ENCODE peak calls at places on chromosome X, in seven cellular contexts. One of them, this sample, is unnamed.

GRCh38 chrX:140548985-140549384 is 44.1 kb upstream of the SOX3 start:
- DNase-seq in T-helper 17 cell: no peak
- DNase-seq in WERI-Rb-1: no peak
- DNase-seq in AG09309: no peak
- DNase-seq in uterus: no peak
- DNase-seq in right lobe of liver: no peak
- DNase-seq in NCI-H2081: no peak
- DNase-seq in this sample: no peak

GRCh38 chrX:69179380-69179911 is 14.2 kb upstream of the PJA1 start:
- DNase-seq in T-helper 17 cell: no peak
- DNase-seq in WERI-Rb-1: peak; percentile 50
- DNase-seq in AG09309: no peak
- DNase-seq in uterus: peak; percentile 67
- DNase-seq in right lobe of liver: no peak
- DNase-seq in NCI-H2081: peak; percentile 63
- DNase-seq in this sample: no peak

GRCh38 chrX:69024931-69025330 is 140.3 kb downstream of the PJA1 start:
- DNase-seq in T-helper 17 cell: no peak
- DNase-seq in WERI-Rb-1: no peak
- DNase-seq in AG09309: no peak
- DNase-seq in uterus: peak; percentile 84
- DNase-seq in right lobe of liver: no peak
- DNase-seq in NCI-H2081: no peak
- DNase-seq in this sample: peak; percentile 65

GRCh38 chrX:130083656-130084382 is 26.5 kb downstream of the ELF4 start:
- DNase-seq in T-helper 17 cell: no peak
- DNase-seq in WERI-Rb-1: no peak
- DNase-seq in AG09309: no peak
- DNase-seq in uterus: no peak
- DNase-seq in right lobe of liver: no peak
- DNase-seq in NCI-H2081: no peak
- DNase-seq in this sample: no peak

GRCh38 chrX:102517331-102517730 is 792 bp upstream of the TMSB15A start:
- DNase-seq in T-helper 17 cell: no peak
- DNase-seq in WERI-Rb-1: no peak
- DNase-seq in AG09309: no peak
- DNase-seq in uterus: no peak
- DNase-seq in right lobe of liver: no peak
- DNase-seq in NCI-H2081: peak; percentile 26
- DNase-seq in this sample: peak; percentile 4

GRCh38 chrX:155889328-155889727 is 8.2 kb downstream of the VAMP7 start:
- DNase-seq in T-helper 17 cell: no peak
- DNase-seq in WERI-Rb-1: no peak
- DNase-seq in AG09309: no peak
- DNase-seq in uterus: no peak
- DNase-seq in right lobe of liver: no peak
- DNase-seq in NCI-H2081: no peak
- DNase-seq in this sample: no peak

GRCh38 chrX:154092371-154092770 is 5.1 kb downstream of the MECP2 start:
- DNase-seq in T-helper 17 cell: no peak
- DNase-seq in WERI-Rb-1: no peak
- DNase-seq in AG09309: no peak
- DNase-seq in uterus: no peak
- DNase-seq in right lobe of liver: no peak
- DNase-seq in NCI-H2081: no peak
- DNase-seq in this sample: no peak

GRCh38 chrX:70262952-70263567 is 3.1 kb upstream of the P2RY4 start:
- DNase-seq in T-helper 17 cell: no peak
- DNase-seq in WERI-Rb-1: peak; percentile 80
- DNase-seq in AG09309: no peak
- DNase-seq in uterus: no peak
- DNase-seq in right lobe of liver: no peak
- DNase-seq in NCI-H2081: peak; percentile 44
- DNase-seq in this sample: peak; percentile 52

GRCh38 chrX:2691543-2692220 is 587 bp downstream of the CD99 start:
- DNase-seq in T-helper 17 cell: no peak
- DNase-seq in WERI-Rb-1: no peak
- DNase-seq in AG09309: no peak
- DNase-seq in uterus: peak; percentile 54
- DNase-seq in right lobe of liver: peak; percentile 64
- DNase-seq in NCI-H2081: no peak
- DNase-seq in this sample: no peak

GRCh38 chrX:115018944-115019343 is 1.5 kb upstream of the IL13RA2 start:
- DNase-seq in T-helper 17 cell: no peak
- DNase-seq in WERI-Rb-1: no peak
- DNase-seq in AG09309: no peak
- DNase-seq in uterus: no peak
- DNase-seq in right lobe of liver: no peak
- DNase-seq in NCI-H2081: no peak
- DNase-seq in this sample: no peak

GRCh38 chrX:9197231-9197630 is 163.3 kb upstream of the FAM9B start:
- DNase-seq in T-helper 17 cell: no peak
- DNase-seq in WERI-Rb-1: no peak
- DNase-seq in AG09309: no peak
- DNase-seq in uterus: no peak
- DNase-seq in right lobe of liver: no peak
- DNase-seq in NCI-H2081: no peak
- DNase-seq in this sample: no peak

GRCh38 chrX:153903238-153903980 is 1.1 kb upstream of the AVPR2 start:
- DNase-seq in T-helper 17 cell: no peak
- DNase-seq in WERI-Rb-1: no peak
- DNase-seq in AG09309: no peak
- DNase-seq in uterus: no peak
- DNase-seq in right lobe of liver: no peak
- DNase-seq in NCI-H2081: no peak
- DNase-seq in this sample: no peak

GRCh38 chrX:46626566-46626965 is 53.0 kb downstream of the CHST7 start:
- DNase-seq in T-helper 17 cell: no peak
- DNase-seq in WERI-Rb-1: no peak
- DNase-seq in AG09309: no peak
- DNase-seq in uterus: no peak
- DNase-seq in right lobe of liver: no peak
- DNase-seq in NCI-H2081: no peak
- DNase-seq in this sample: no peak

GRCh38 chrX:20101927-20102581 is 14.7 kb downstream of the MAP7D2 start:
- DNase-seq in T-helper 17 cell: no peak
- DNase-seq in WERI-Rb-1: no peak
- DNase-seq in AG09309: no peak
- DNase-seq in uterus: no peak
- DNase-seq in right lobe of liver: no peak
- DNase-seq in NCI-H2081: no peak
- DNase-seq in this sample: no peak

GRCh38 chrX:87975365-87975764 is 457.8 kb downstream of the KLHL4 start:
- DNase-seq in T-helper 17 cell: no peak
- DNase-seq in WERI-Rb-1: no peak
- DNase-seq in AG09309: no peak
- DNase-seq in uterus: no peak
- DNase-seq in right lobe of liver: no peak
- DNase-seq in NCI-H2081: no peak
- DNase-seq in this sample: no peak

GRCh38 chrX:139725720-139726119 is 17.8 kb upstream of the MCF2 start:
- DNase-seq in T-helper 17 cell: no peak
- DNase-seq in WERI-Rb-1: no peak
- DNase-seq in AG09309: no peak
- DNase-seq in uterus: no peak
- DNase-seq in right lobe of liver: no peak
- DNase-seq in NCI-H2081: no peak
- DNase-seq in this sample: no peak

GRCh38 chrX:40106677-40107290 is 9.0 kb upstream of the BCOR start:
- DNase-seq in T-helper 17 cell: no peak
- DNase-seq in WERI-Rb-1: no peak
- DNase-seq in AG09309: no peak
- DNase-seq in uterus: no peak
- DNase-seq in right lobe of liver: no peak
- DNase-seq in NCI-H2081: no peak
- DNase-seq in this sample: no peak

GRCh38 chrX:134520860-134521390 is 61.0 kb downstream of the HPRT1 start:
- DNase-seq in T-helper 17 cell: no peak
- DNase-seq in WERI-Rb-1: peak; percentile 51
- DNase-seq in AG09309: peak; percentile 40
- DNase-seq in uterus: no peak
- DNase-seq in right lobe of liver: no peak
- DNase-seq in NCI-H2081: peak; percentile 30
- DNase-seq in this sample: peak; percentile 50

GRCh38 chrX:20029728-20030127 is 38.9 kb upstream of the BCLAF3 start:
- DNase-seq in T-helper 17 cell: no peak
- DNase-seq in WERI-Rb-1: no peak
- DNase-seq in AG09309: no peak
- DNase-seq in uterus: no peak
- DNase-seq in right lobe of liver: peak; percentile 55
- DNase-seq in NCI-H2081: no peak
- DNase-seq in this sample: no peak

GRCh38 chrX:143683486-143683885 is 37.1 kb downstream of the SPANXN2 start:
- DNase-seq in T-helper 17 cell: no peak
- DNase-seq in WERI-Rb-1: no peak
- DNase-seq in AG09309: no peak
- DNase-seq in uterus: no peak
- DNase-seq in right lobe of liver: no peak
- DNase-seq in NCI-H2081: no peak
- DNase-seq in this sample: no peak